ENCODE peak calls at places on chromosome 11, in nine cellular contexts. F is left ventricle myocardium inferior, R is Panc1, V is spleen, H is fibroblast of lung, Z is HCT116, X is aorta, L is neuronal stem cell, A is adrenal gland. D is an unnamed sample.

GRCh38 chr11:102345923-102346322 is 1.1 kb upstream of the BIRC2 start:
- DNase-seq in X (no peak), A (no peak), Z (peak; percentile 28), R (peak; percentile 71), F (no peak), L (peak; percentile 1), V (no peak), H (peak; percentile 37), D (no peak)

GRCh38 chr11:42251984-42252383 is 792.5 kb upstream of the LRRC4C start:
- DNase-seq in V (no peak), R (no peak), L (no peak), F (no peak), A (no peak), Z (no peak), H (no peak), X (no peak), D (no peak)

GRCh38 chr11:67452141-67452952 is at the start of gene GPR152:
- DNase-seq in V (peak; percentile 85), Z (no peak), L (no peak), A (no peak), R (no peak), F (no peak), X (no peak), H (no peak), D (no peak)

GRCh38 chr11:34065505-34066203 is 14.1 kb downstream of the CAPRIN1 start:
- DNase-seq in R (no peak), H (peak; percentile 41), X (no peak), A (no peak), V (no peak), F (no peak), Z (no peak), L (no peak), D (no peak)

GRCh38 chr11:134022748-134023147 is 46.1 kb upstream of the JAM3 start:
- DNase-seq in R (no peak), A (no peak), L (no peak), X (no peak), H (no peak), Z (no peak), F (no peak), V (no peak), D (no peak)

GRCh38 chr11:73174495-73174791 is 32.3 kb upstream of the FCHSD2 start:
- DNase-seq in V (no peak), H (no peak), F (no peak), L (no peak), X (no peak), A (no peak), R (no peak), Z (no peak), D (no peak)

GRCh38 chr11:11605821-11606450 is 15.9 kb downstream of the GALNT18 start:
- DNase-seq in L (no peak), A (no peak), F (no peak), H (no peak), R (no peak), V (no peak), Z (no peak), X (no peak), D (no peak)

GRCh38 chr11:82936261-82936660 is 34.7 kb downstream of the DDIAS start:
- DNase-seq in Z (no peak), A (no peak), X (no peak), V (no peak), R (no peak), F (no peak), L (no peak), H (peak; percentile 11), D (no peak)

GRCh38 chr11:126433989-126434949 is 78.8 kb downstream of the ST3GAL4 start:
- DNase-seq in V (no peak), H (no peak), X (no peak), Z (no peak), R (no peak), F (no peak), A (no peak), L (no peak), D (no peak)

GRCh38 chr11:19676508-19677379 is 35.9 kb upstream of the NAV2 start:
- DNase-seq in V (no peak), A (peak; percentile 17), Z (no peak), H (no peak), F (no peak), X (no peak), R (no peak), L (no peak), D (no peak)

GRCh38 chr11:44609028-44609782 is 43.7 kb downstream of the CD82 start:
- DNase-seq in Z (no peak), R (no peak), X (no peak), V (peak; percentile 89), H (no peak), L (no peak), F (no peak), A (no peak), D (no peak)

GRCh38 chr11:2803186-2804057 is 82.2 kb downstream of the CDKN1C start:
- DNase-seq in A (peak; percentile 1), F (peak; percentile 9), H (no peak), V (peak; percentile 57), Z (no peak), R (no peak), X (peak; percentile 38), L (no peak), D (no peak)

GRCh38 chr11:65899356-65900124 is 648 bp downstream of the FOSL1 start:
- DNase-seq in H (peak; percentile 71), R (no peak), F (peak; percentile 61), A (peak; percentile 77), Z (no peak), V (peak; percentile 92), L (no peak), X (peak; percentile 81), D (no peak)
- H3K27ac ChIP-seq in H (peak overlapping the region; percentile 100), R (peak overlapping the region; percentile 87), F (peak overlapping the region; percentile 66), A (peak overlapping the region; percentile 83), Z (peak overlapping the region; percentile 99), V (peak overlapping the region; percentile 67), L (no peak overlapping the region), X (no peak overlapping the region), D (no peak overlapping the region)

GRCh38 chr11:128697645-128698174 is 3.8 kb downstream of the FLI1 start:
- DNase-seq in L (no peak), V (no peak), F (no peak), R (no peak), Z (no peak), X (no peak), H (no peak), A (no peak), D (no peak)

GRCh38 chr11:128694618-128695481 is 978 bp downstream of the FLI1 start:
- DNase-seq in V (peak; percentile 95), A (no peak), Z (no peak), R (no peak), F (no peak), H (peak; percentile 17), X (peak; percentile 74), L (no peak), D (no peak)

GRCh38 chr11:128695539-128696221 is 1.8 kb downstream of the FLI1 start:
- DNase-seq in X (peak; percentile 78), A (peak; percentile 66), R (no peak), V (peak; percentile 87), H (no peak), L (no peak), F (no peak), Z (no peak), D (no peak)

GRCh38 chr11:128692750-128693578 is 908 bp upstream of the FLI1 start:
- DNase-seq in A (no peak), F (no peak), X (peak; percentile 71), V (peak; percentile 92), Z (no peak), L (no peak), R (no peak), H (peak; percentile 37), D (no peak)

GRCh38 chr11:128696930-128697329 is 3.1 kb downstream of the FLI1 start:
- DNase-seq in X (no peak), H (no peak), L (no peak), V (no peak), R (no peak), Z (no peak), F (no peak), A (no peak), D (no peak)
- H3K36me3 ChIP-seq in X (no peaks in the 10 kb centered on the region), H (no peaks in the 10 kb centered on the region), L (no peaks in the 10 kb centered on the region), V (no peaks in the 10 kb centered on the region), R (no peaks in the 10 kb centered on the region), Z (no peaks in the 10 kb centered on the region), F (no peaks in the 10 kb centered on the region), A (no peaks in the 10 kb centered on the region), D (no peaks in the 10 kb centered on the region)

DNA sequence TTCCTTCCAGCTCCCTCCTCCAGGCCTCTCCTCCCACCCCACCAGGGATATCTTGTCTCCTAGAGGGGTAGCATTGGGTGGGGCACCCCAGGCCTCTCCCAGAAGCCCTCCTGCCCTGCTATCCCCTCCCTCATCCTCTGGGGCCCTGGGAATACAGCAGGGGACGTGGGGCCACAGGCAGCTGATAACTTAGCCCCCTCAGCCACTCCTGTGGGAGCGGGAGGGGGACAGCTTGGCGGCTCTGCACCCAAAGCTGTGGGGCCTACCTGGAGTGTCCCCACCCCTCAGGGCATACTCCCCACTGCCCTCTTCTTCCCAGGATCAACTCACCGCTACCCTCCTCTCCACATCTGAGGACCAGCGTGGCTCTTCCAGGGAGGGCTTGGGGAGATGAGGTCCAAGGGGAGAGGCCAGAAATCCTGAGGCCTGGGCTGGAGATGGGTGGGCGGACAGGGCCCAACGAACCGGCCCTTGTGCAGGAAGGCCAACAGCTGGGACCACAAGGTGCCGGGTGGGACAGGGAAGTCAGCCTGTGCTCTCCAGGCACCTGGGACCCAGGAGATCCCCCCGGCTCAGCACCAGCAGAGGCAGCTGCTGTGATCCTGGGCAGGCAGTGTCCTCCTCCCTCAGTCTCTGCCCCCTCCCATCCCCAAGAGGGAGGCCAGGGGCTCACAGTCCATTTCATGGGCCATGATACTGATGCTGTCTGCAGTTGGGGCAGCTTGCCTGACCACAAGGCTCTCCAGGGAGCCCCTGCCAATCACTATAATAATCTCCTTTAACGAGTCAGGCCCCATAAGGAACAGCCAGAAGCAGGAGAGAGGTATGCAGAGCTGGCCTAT is 23.2 kb downstream of the NEAT1 start:
- DNase-seq in L (no peak), X (no peak), H (peak; percentile 32), F (no peak), Z (no peak), V (peak; percentile 78), A (peak; percentile 69), R (no peak), D (no peak)
- H3K27ac ChIP-seq in L (no peak overlapping the region), X (no peak overlapping the region), H (peak overlapping the region; percentile 17), F (peak overlapping the region; percentile 73), Z (peak overlapping the region; percentile 21), V (peak overlapping the region; percentile 45), A (peak overlapping the region; percentile 76), R (peak overlapping the region; percentile 93), D (no peak overlapping the region)

GRCh38 chr11:130907229-130907628 is 9.1 kb downstream of the SNX19 start:
- DNase-seq in F (no peak), H (no peak), L (no peak), Z (no peak), A (no peak), X (no peak), V (no peak), R (no peak), D (no peak)

GRCh38 chr11:130905512-130905911 is 10.8 kb downstream of the SNX19 start:
- DNase-seq in L (no peak), R (no peak), X (no peak), A (no peak), Z (no peak), H (no peak), F (no peak), V (no peak), D (no peak)

GRCh38 chr11:130902380-130902779 is 13.9 kb downstream of the SNX19 start:
- DNase-seq in Z (no peak), X (no peak), L (no peak), V (no peak), F (no peak), R (no peak), H (no peak), A (no peak), D (no peak)

GRCh38 chr11:130906616-130907015 is 9.7 kb downstream of the SNX19 start:
- DNase-seq in A (no peak), Z (no peak), F (no peak), X (no peak), L (no peak), H (no peak), R (no peak), V (no peak), D (no peak)

GRCh38 chr11:130904380-130904779 is 11.9 kb downstream of the SNX19 start:
- DNase-seq in F (no peak), L (no peak), A (no peak), X (no peak), R (no peak), V (no peak), Z (no peak), H (peak; percentile 42), D (no peak)
- H3K36me3 ChIP-seq in F (peaks cover 96% of the 10 kb centered on the region), L (peaks cover 99% of the 10 kb centered on the region), A (no peaks in the 10 kb centered on the region), X (peaks cover 9% of the 10 kb centered on the region), R (peaks cover 63% of the 10 kb centered on the region), V (peaks cover 92% of the 10 kb centered on the region), Z (peaks cover 30% of the 10 kb centered on the region), H (peaks cover 19% of the 10 kb centered on the region), D (peaks cover 14% of the 10 kb centered on the region)

D was measured in iPS DF 6.9.